ENCODE peak calls at places on chromosomes 16 and 17, in six cellular contexts. P is AG09309; M is esophagus squamous epithelium; Y is NCI-H345; I is activated CD4-positive, alpha-beta T cell treated with anti-CD3 and anti-CD28 coated beads, Interleukin-2, amount 50 U/mL, for 48 hours; G is NCI-H1092 treated with DMSO at 0.1 percent for 48 hours. V is an unnamed sample.

GRCh38 chr16:68417711-68418301 is 30.5 kb downstream of the SMPD3 start:
- DNase-seq in P (no peak), M (no peak), Y (peak), I (peak), G (peak), V (no peak)

GRCh38 chr17:19306160-19307111 is 56.1 kb downstream of the B9D1 start:
- DNase-seq in P (no peak), M (no peak), Y (no peak), I (peak), G (no peak), V (no peak)

GRCh38 chr17:75668489-75668888 is 1.4 kb downstream of the SAP30BP start:
- DNase-seq in P (no peak), M (no peak), Y (no peak), I (no peak), G (no peak), V (no peak)

GRCh38 chr17:62653002-62653830 is 25.7 kb downstream of the MRC2 start:
- DNase-seq in P (no peak), M (no peak), Y (peak), I (peak), G (peak), V (peak)

GRCh38 chr17:36095992-36096391 is 6.0 kb upstream of the CCL3 start:
- DNase-seq in P (no peak), M (no peak), Y (no peak), I (no peak), G (no peak), V (no peak)

GRCh38 chr16:15636392-15636873 is 6.5 kb downstream of the MARF1 start:
- DNase-seq in P (no peak), M (no peak), Y (no peak), I (no peak), G (no peak), V (no peak)

GRCh38 chr16:4517812-4518211 is 20.8 kb downstream of the CDIP1 start:
- DNase-seq in P (no peak), M (no peak), Y (peak), I (peak), G (peak), V (no peak)

GRCh38 chr16:10833271-10833670 is 14.7 kb upstream of the TVP23A start:
- DNase-seq in P (no peak), M (no peak), Y (no peak), I (no peak), G (no peak), V (no peak)

GRCh38 chr16:3182608-3183444 is 5.2 kb upstream of the OR1F1 start:
- DNase-seq in P (no peak), M (no peak), Y (peak), I (peak), G (no peak), V (peak)

GRCh38 chr17:38713456-38713855 is 8.4 kb downstream of the MLLT6 start:
- DNase-seq in P (no peak), M (no peak), Y (no peak), I (no peak), G (no peak), V (no peak)